ENCODE peak calls at places on chromosomes 13 and 19, in eight cellular contexts. Z is stomach; E is CD8-positive, alpha-beta T cell; I is AG09309; G is cardiac fibroblast; V is kidney epithelial cell; B is uterus; H is ascending aorta. L is an unnamed sample.
A peak's percentile ranks its signal among the peaks of the same experiment; 100 is the strongest.

GRCh38 chr19:30112171-30112570 is 170.1 kb downstream of the URI1 start:
- DNase-seq in Z (no peak), B (no peak), H (no peak), I (no peak), V (no peak), G (no peak), E (no peak), L (no peak)

GRCh38 chr13:73608731-73609485 is 525.3 kb downstream of the KLF12 start:
- DNase-seq in Z (no peak), H (no peak), B (no peak), E (no peak), V (no peak), I (no peak), G (no peak), L (no peak)

GRCh38 chr13:77113496-77113895 is 86.5 kb upstream of the FBXL3 start:
- DNase-seq in H (no peak), V (no peak), I (no peak), Z (no peak), B (no peak), E (no peak), G (peak; percentile 19), L (no peak)

GRCh38 chr13:33076451-33076992 is 60.3 kb downstream of the KL start:
- DNase-seq in B (no peak), E (no peak), V (no peak), I (no peak), H (no peak), Z (no peak), G (no peak), L (peak; percentile 62)

GRCh38 chr13:110006304-110006703 is 219.9 kb upstream of the IRS2 start:
- DNase-seq in I (no peak), E (no peak), B (peak; percentile 27), V (peak; percentile 52), G (peak; percentile 88), H (no peak), Z (no peak), L (no peak)

GRCh38 chr13:29507356-29507755 is 88.1 kb downstream of the SLC7A1 start:
- DNase-seq in B (peak; percentile 37), Z (no peak), I (no peak), G (no peak), E (no peak), H (no peak), V (peak; percentile 28), L (no peak)

GRCh38 chr19:1067341-1068103 is 555 bp downstream of the ARHGAP45 start:
- DNase-seq in H (no peak), G (no peak), B (no peak), Z (no peak), I (no peak), V (no peak), E (peak; percentile 75), L (peak; percentile 55)

GRCh38 chr19:45173816-45174215 is 4.2 kb downstream of the TRAPPC6A start:
- DNase-seq in I (peak; percentile 95), E (no peak), G (no peak), V (peak; percentile 96), Z (no peak), H (no peak), B (no peak), L (no peak)

GRCh38 chr19:5137571-5138124 is 168.7 kb downstream of the KDM4B start:
- DNase-seq in Z (no peak), I (no peak), B (no peak), H (no peak), G (no peak), V (no peak), E (peak; percentile 44), L (no peak)

GRCh38 chr19:18871543-18871942 is 24.4 kb downstream of the CERS1 start:
- DNase-seq in B (no peak), V (no peak), G (no peak), Z (no peak), E (no peak), H (no peak), I (no peak), L (no peak)

GRCh38 chr19:21084343-21084742 is 2.3 kb downstream of the ZNF714 start:
- DNase-seq in G (peak; percentile 66), V (peak; percentile 77), B (no peak), E (no peak), Z (no peak), H (no peak), I (peak; percentile 16), L (no peak)

GRCh38 chr13:52061587-52061986 is 37.1 kb downstream of the UTP14C start:
- DNase-seq in H (no peak), G (peak; percentile 1), E (no peak), I (no peak), Z (no peak), V (no peak), B (no peak), L (no peak)

GRCh38 chr19:925912-926594 is at the start of gene ARID3A:
- DNase-seq in I (peak; percentile 5), V (no peak), G (no peak), H (no peak), Z (peak; percentile 56), B (no peak), E (no peak), L (no peak)

GRCh38 chr19:41263042-41263849 is 926 bp upstream of the HNRNPUL1 start:
- DNase-seq in I (peak; percentile 65), H (peak; percentile 89), G (peak; percentile 81), V (no peak), Z (peak; percentile 66), B (peak; percentile 62), E (peak; percentile 85), L (peak; percentile 94)

GRCh38 chr19:54357381-54357780 is 7.3 kb downstream of the LAIR1 start:
- DNase-seq in H (no peak), I (no peak), B (no peak), Z (no peak), G (no peak), V (no peak), E (no peak), L (no peak)

GRCh38 chr19:40501599-40501998 is 34.8 kb downstream of the SPTBN4 start:
- DNase-seq in G (no peak), V (no peak), E (no peak), Z (no peak), H (no peak), I (no peak), B (no peak), L (no peak)

GRCh38 chr13:100131863-100132574 is 43.1 kb downstream of the PCCA start:
- DNase-seq in G (peak; percentile 97), V (peak; percentile 88), I (peak; percentile 27), E (no peak), H (no peak), B (no peak), Z (no peak), L (no peak)

GRCh38 chr19:43562698-43563241 is 12.6 kb downstream of the XRCC1 start:
- DNase-seq in V (peak; percentile 29), H (peak; percentile 91), G (peak; percentile 86), E (peak; percentile 72), Z (peak; percentile 65), B (peak; percentile 36), I (peak; percentile 92), L (no peak)

GRCh38 chr19:50795665-50796073 is 5.5 kb downstream of the ACP4 start:
- DNase-seq in B (no peak), G (no peak), I (no peak), E (no peak), Z (no peak), V (no peak), H (no peak), L (no peak)

GRCh38 chr13:26186141-26186870 is 35.8 kb downstream of the RNF6 start:
- DNase-seq in V (peak; percentile 58), G (peak; percentile 93), Z (peak; percentile 93), I (peak; percentile 49), B (peak; percentile 86), E (peak; percentile 89), H (peak; percentile 90), L (peak; percentile 97)
- TF ChIP-seq CTCF in V (peak; percentile 64), G (peak; percentile 55), Z (peak; percentile 77), I (peak; percentile 46), B (peak; percentile 32), E (peak; percentile 50), H (peak; percentile 23), L (peak; percentile 73)

DNA sequence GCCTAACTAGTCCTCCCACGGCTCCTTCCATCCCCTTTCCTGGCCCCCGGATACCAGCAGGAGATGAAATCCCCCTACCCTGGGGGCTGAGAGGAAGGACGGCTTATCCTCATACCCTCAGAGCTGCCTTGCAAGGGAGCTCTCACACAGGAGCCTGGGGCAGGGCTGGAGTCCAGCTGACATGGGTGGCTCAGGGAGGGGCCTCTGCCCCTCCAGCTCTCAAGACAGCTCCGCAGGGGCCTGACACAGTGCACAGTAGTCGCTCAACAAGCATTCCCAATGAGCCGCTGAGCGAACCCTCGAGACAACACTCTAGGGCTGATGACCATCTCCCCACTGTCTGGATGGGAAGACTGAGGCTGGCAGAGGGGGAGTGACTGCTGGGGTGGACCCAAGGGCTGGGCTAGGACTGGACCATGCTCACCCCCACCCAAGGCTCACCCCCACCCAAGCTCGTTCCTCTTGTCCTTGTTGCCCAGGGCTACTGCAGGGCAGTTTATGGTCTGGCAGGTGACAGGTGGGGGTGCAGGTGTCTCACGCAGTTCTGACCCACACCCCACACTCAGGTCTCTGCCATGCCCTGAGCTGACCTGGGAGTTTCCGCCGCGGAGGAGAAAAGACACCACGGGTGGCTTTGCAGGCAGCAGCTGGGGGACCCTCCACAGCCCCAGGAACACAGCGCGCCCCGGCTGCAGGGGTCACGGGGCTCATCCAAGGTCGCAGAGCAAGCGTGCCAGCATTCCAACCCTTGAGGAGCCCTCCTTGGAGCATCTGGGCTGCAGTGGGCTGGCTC is 3.9 kb downstream of the ZBTB7A start:
- DNase-seq in G (no peak), I (no peak), B (peak; percentile 27), Z (no peak), V (no peak), E (no peak), H (no peak), L (no peak)
- H3K4me3 ChIP-seq in G (peak overlapping the region; percentile 72), I (peak overlapping the region; percentile 62), B (no peak overlapping the region), Z (peak overlapping the region; percentile 100), V (no peak overlapping the region), E (no peak overlapping the region), H (peak overlapping the region; percentile 88), L (peak overlapping the region; percentile 99)

GRCh38 chr13:107866007-107866665 is 349.2 kb downstream of the LIG4 start:
- DNase-seq in I (no peak), B (no peak), E (no peak), H (no peak), G (peak; percentile 11), V (no peak), Z (no peak), L (no peak)

GRCh38 chr13:107867701-107868661 is 347.4 kb downstream of the LIG4 start:
- DNase-seq in E (no peak), G (peak; percentile 29), B (no peak), V (no peak), Z (peak; percentile 35), H (no peak), I (no peak), L (no peak)

GRCh38 chr13:107865643-107866006 is 349.7 kb downstream of the LIG4 start:
- DNase-seq in H (no peak), G (no peak), V (no peak), I (no peak), E (no peak), B (no peak), Z (no peak), L (no peak)

GRCh38 chr13:107864543-107865460 is 350.5 kb downstream of the LIG4 start:
- DNase-seq in E (no peak), H (no peak), Z (no peak), I (no peak), G (peak; percentile 66), B (no peak), V (no peak), L (no peak)

GRCh38 chr13:107866666-107867623 is 348.4 kb downstream of the LIG4 start:
- DNase-seq in B (no peak), Z (no peak), I (no peak), G (peak; percentile 8), H (no peak), V (no peak), E (no peak), L (no peak)
- TF ChIP-seq CTCF in B (no peak), Z (no peak), I (no peak), G (no peak), H (no peak), V (no peak), E (no peak), L (no peak)

GRCh38 chr19:7083076-7083956 is 13.8 kb downstream of the ZNF557 start:
- DNase-seq in Z (no peak), E (no peak), V (no peak), G (peak; percentile 56), H (no peak), I (no peak), B (no peak), L (no peak)
- H3K4me3 ChIP-seq in Z (no peak overlapping the region), E (peak overlapping the region; percentile 0), V (no peak overlapping the region), G (no peak overlapping the region), H (peak overlapping the region; percentile 12), I (no peak overlapping the region), B (no peak overlapping the region), L (no peak overlapping the region)

L was measured in Peyer's patch.